ENCODE peak calls at places on chromosomes 6 and 20, in ten cellular contexts. P is fibroblast of the aortic adventitia; O is Daoy; D is stimulated activated naive CD8-positive, alpha-beta T cell treated with anti-CD3 and anti-CD28 coated beads, Interleukin-15, amount 100 ng/mL, for 72 hours; H is activated CD4-positive, alpha-beta T cell treated with anti-CD3 and anti-CD28 coated beads for 1 hour; J is neural progenitor cell; K is A549; C is PC-9; Y is HCT116; F is fibroblast of pulmonary artery. E is an unnamed sample.

GRCh38 chr20:10553326-10553984 is 118.3 kb downstream of the SLX4IP start:
- DNase-seq in P (peak), O (peak), D (peak), H (no peak), J (peak), K (peak), C (peak), Y (no peak), F (peak), E (peak)

GRCh38 chr6:139539852-139540251 is 165.4 kb upstream of the CITED2 start:
- DNase-seq in P (peak), O (peak), D (peak), H (no peak), J (no peak), K (peak), C (peak), Y (peak), F (peak), E (peak)

GRCh38 chr6:116316772-116317467 is 37.2 kb upstream of the TSPYL1 start:
- DNase-seq in P (peak), O (no peak), D (no peak), H (no peak), J (no peak), K (no peak), C (no peak), Y (no peak), F (no peak), E (no peak)

GRCh38 chr20:63708301-63709148 is 686 bp downstream of the ZGPAT start:
- DNase-seq in P (no peak), O (no peak), D (peak), H (peak), J (peak), K (no peak), C (no peak), Y (no peak), F (no peak), E (no peak)

GRCh38 chr6:132085731-132086130 is 134.6 kb upstream of the CCN2 start:
- DNase-seq in P (no peak), O (peak), D (no peak), H (no peak), J (no peak), K (no peak), C (no peak), Y (no peak), F (no peak), E (peak)

GRCh38 chr20:38321959-38322598 is 18.1 kb downstream of the BPI start:
- DNase-seq in P (peak), O (peak), D (no peak), H (no peak), J (peak), K (peak), C (peak), Y (peak), F (peak), E (peak)

GRCh38 chr6:30837870-30838269 is 46.4 kb upstream of the DDR1 start:
- DNase-seq in P (no peak), O (peak), D (no peak), H (no peak), J (no peak), K (no peak), C (no peak), Y (no peak), F (no peak), E (no peak)

GRCh38 chr20:24987244-24987643 is 5.3 kb downstream of the APMAP start:
- DNase-seq in P (no peak), O (no peak), D (peak), H (no peak), J (no peak), K (no peak), C (no peak), Y (no peak), F (no peak), E (no peak)

GRCh38 chr6:24721461-24722215 is 2.7 kb upstream of the C6orf62 start:
- DNase-seq in P (no peak), O (no peak), D (no peak), H (no peak), J (no peak), K (no peak), C (no peak), Y (no peak), F (peak), E (no peak)

GRCh38 chr6:147509900-147510299 is 1.4 kb downstream of the SAMD5 start:
- DNase-seq in P (no peak), O (no peak), D (no peak), H (no peak), J (no peak), K (no peak), C (no peak), Y (no peak), F (no peak), E (no peak)

GRCh38 chr20:20083796-20084195 is 31.5 kb downstream of the CFAP61 start:
- DNase-seq in P (peak), O (no peak), D (no peak), H (no peak), J (peak), K (peak), C (no peak), Y (peak), F (peak), E (peak)

GRCh38 chr6:143700684-143701342 is 23.0 kb downstream of the PHACTR2 start:
- DNase-seq in P (peak), O (no peak), D (no peak), H (no peak), J (no peak), K (no peak), C (no peak), Y (no peak), F (peak), E (no peak)

GRCh38 chr6:147974376-147974775 is 368.3 kb upstream of the SASH1 start:
- DNase-seq in P (no peak), O (peak), D (no peak), H (no peak), J (no peak), K (peak), C (no peak), Y (no peak), F (peak), E (no peak)

E was measured in ACHN.